ENCODE peak calls at places on chromosomes 16 and 17, in six cellular contexts. One of them, this sample, is unnamed.

GRCh38 chr16:11100239-11100750 is 155.7 kb downstream of the SOCS1 start:
- DNase-seq in Karpas-422: no peak
- DNase-seq in heart right ventricle: peak; percentile 53
- DNase-seq in upper lobe of right lung: no peak
- DNase-seq in colonic mucosa: no peak
- DNase-seq in ascending aorta: peak; percentile 42
- DNase-seq in this sample: peak; percentile 51

GRCh38 chr16:67311607-67312449 is 14.7 kb downstream of the KCTD19 start:
- DNase-seq in ascending aorta: no peak
- DNase-seq in Karpas-422: no peak
- DNase-seq in upper lobe of right lung: no peak
- DNase-seq in colonic mucosa: peak; percentile 43
- DNase-seq in heart right ventricle: no peak
- DNase-seq in this sample: no peak

GRCh38 chr16:74623214-74623842 is 16.4 kb upstream of the GLG1 start:
- DNase-seq in colonic mucosa: no peak
- DNase-seq in ascending aorta: no peak
- DNase-seq in heart right ventricle: no peak
- DNase-seq in Karpas-422: peak; percentile 78
- DNase-seq in upper lobe of right lung: no peak
- DNase-seq in this sample: no peak

GRCh38 chr17:12896386-12896785 is 107.1 kb downstream of the ARHGAP44 start:
- DNase-seq in ascending aorta: no peak
- DNase-seq in upper lobe of right lung: no peak
- DNase-seq in Karpas-422: no peak
- DNase-seq in heart right ventricle: no peak
- DNase-seq in colonic mucosa: no peak
- DNase-seq in this sample: no peak

GRCh38 chr17:2853111-2853721 is 57.0 kb downstream of the RAP1GAP2 start:
- DNase-seq in heart right ventricle: peak; percentile 64
- DNase-seq in Karpas-422: no peak
- DNase-seq in ascending aorta: no peak
- DNase-seq in colonic mucosa: peak; percentile 65
- DNase-seq in upper lobe of right lung: peak; percentile 73
- DNase-seq in this sample: no peak

GRCh38 chr17:50593321-50593720 is 32.8 kb downstream of the CACNA1G start:
- DNase-seq in Karpas-422: no peak
- DNase-seq in colonic mucosa: no peak
- DNase-seq in ascending aorta: no peak
- DNase-seq in heart right ventricle: peak; percentile 59
- DNase-seq in upper lobe of right lung: peak; percentile 86
- DNase-seq in this sample: peak; percentile 52

GRCh38 chr17:9443811-9444210 is 131.8 kb downstream of the STX8 start:
- DNase-seq in heart right ventricle: no peak
- DNase-seq in Karpas-422: no peak
- DNase-seq in colonic mucosa: no peak
- DNase-seq in upper lobe of right lung: no peak
- DNase-seq in ascending aorta: no peak
- DNase-seq in this sample: no peak

GRCh38 chr16:68478526-68479249 is 30.4 kb upstream of the SMPD3 start:
- DNase-seq in ascending aorta: no peak
- DNase-seq in upper lobe of right lung: no peak
- DNase-seq in colonic mucosa: no peak
- DNase-seq in heart right ventricle: no peak
- DNase-seq in Karpas-422: no peak
- DNase-seq in this sample: no peak

GRCh38 chr17:17876959-17877547 is 40.3 kb upstream of the SREBF1 start:
- DNase-seq in upper lobe of right lung: no peak
- DNase-seq in heart right ventricle: peak; percentile 39
- DNase-seq in colonic mucosa: peak; percentile 23
- DNase-seq in ascending aorta: peak; percentile 56
- DNase-seq in Karpas-422: no peak
- DNase-seq in this sample: peak; percentile 39

GRCh38 chr16:87464691-87465300 is 28.0 kb downstream of the ZCCHC14 start:
- DNase-seq in heart right ventricle: peak; percentile 60
- DNase-seq in colonic mucosa: peak; percentile 58
- DNase-seq in ascending aorta: peak; percentile 85
- DNase-seq in upper lobe of right lung: peak; percentile 83
- DNase-seq in Karpas-422: no peak
- DNase-seq in this sample: peak; percentile 82

GRCh38 chr17:55348749-55349354 is 72.8 kb downstream of the MMD start:
- DNase-seq in upper lobe of right lung: no peak
- DNase-seq in ascending aorta: no peak
- DNase-seq in colonic mucosa: peak; percentile 46
- DNase-seq in heart right ventricle: peak; percentile 17
- DNase-seq in Karpas-422: peak; percentile 76
- DNase-seq in this sample: peak; percentile 69

GRCh38 chr16:84091460-84091859 is 25.3 kb downstream of the MBTPS1 start:
- DNase-seq in colonic mucosa: no peak
- DNase-seq in heart right ventricle: no peak
- DNase-seq in ascending aorta: no peak
- DNase-seq in upper lobe of right lung: no peak
- DNase-seq in Karpas-422: peak; percentile 74
- DNase-seq in this sample: no peak

GRCh38 chr17:68514809-68515208 is 2.6 kb downstream of the PRKAR1A start:
- DNase-seq in Karpas-422: no peak
- DNase-seq in colonic mucosa: no peak
- DNase-seq in upper lobe of right lung: no peak
- DNase-seq in ascending aorta: no peak
- DNase-seq in heart right ventricle: no peak
- DNase-seq in this sample: no peak

GRCh38 chr17:19945009-19945650 is 32.5 kb downstream of the AKAP10 start:
- DNase-seq in upper lobe of right lung: no peak
- DNase-seq in heart right ventricle: no peak
- DNase-seq in Karpas-422: no peak
- DNase-seq in ascending aorta: no peak
- DNase-seq in colonic mucosa: no peak
- DNase-seq in this sample: no peak

GRCh38 chr16:85649411-85649977 is 36.4 kb downstream of the GSE1 start:
- DNase-seq in upper lobe of right lung: no peak
- DNase-seq in heart right ventricle: no peak
- DNase-seq in colonic mucosa: no peak
- DNase-seq in Karpas-422: no peak
- DNase-seq in ascending aorta: no peak
- DNase-seq in this sample: no peak

GRCh38 chr17:36856921-36857381 is 80.3 kb upstream of the LHX1 start:
- DNase-seq in ascending aorta: no peak
- DNase-seq in colonic mucosa: no peak
- DNase-seq in heart right ventricle: no peak
- DNase-seq in upper lobe of right lung: no peak
- DNase-seq in Karpas-422: no peak
- DNase-seq in this sample: no peak

GRCh38 chr16:74111583-74111982 is 185.0 kb upstream of the PSMD7 start:
- DNase-seq in upper lobe of right lung: no peak
- DNase-seq in colonic mucosa: no peak
- DNase-seq in heart right ventricle: no peak
- DNase-seq in ascending aorta: no peak
- DNase-seq in Karpas-422: no peak
- DNase-seq in this sample: no peak

GRCh38 chr16:9816644-9817043 is 365.6 kb downstream of the GRIN2A start:
- DNase-seq in heart right ventricle: no peak
- DNase-seq in colonic mucosa: no peak
- DNase-seq in Karpas-422: no peak
- DNase-seq in upper lobe of right lung: no peak
- DNase-seq in ascending aorta: no peak
- DNase-seq in this sample: no peak

DNA sequence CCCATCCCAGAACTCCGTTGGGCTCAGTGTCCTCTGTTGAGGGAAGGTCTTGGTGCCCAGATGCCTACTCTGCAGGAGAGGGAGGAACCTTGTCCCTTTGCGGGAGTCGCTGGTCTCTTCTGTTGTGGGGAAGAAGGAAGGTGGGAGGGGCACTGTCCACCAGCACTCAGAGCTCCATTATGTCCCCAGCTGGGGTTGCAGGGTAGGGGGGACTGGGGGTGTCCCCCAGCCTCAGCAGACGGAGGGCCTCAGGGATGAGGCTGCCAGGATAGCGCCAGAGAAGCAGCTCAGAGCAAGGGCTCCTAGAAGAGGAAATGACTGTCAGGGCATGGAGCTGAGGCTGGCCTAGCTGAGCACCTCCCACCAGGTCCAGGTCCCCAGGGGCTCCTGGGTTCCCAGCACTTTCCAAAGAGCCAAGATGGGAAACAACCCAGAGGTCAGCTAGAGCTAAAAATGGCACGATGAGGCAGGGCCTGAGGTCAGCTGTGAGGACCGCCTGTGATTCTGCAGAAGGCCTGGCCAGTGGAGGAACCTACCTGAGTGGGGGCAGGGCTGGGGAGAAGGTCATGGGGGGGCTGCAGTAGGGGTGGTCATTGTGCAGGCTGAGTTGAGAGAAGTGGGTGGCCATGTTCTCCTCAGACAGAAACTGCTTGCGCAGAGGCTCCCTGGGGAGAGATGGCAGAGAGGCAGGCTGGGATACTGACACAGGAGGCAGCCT is 886 bp downstream of the HCFC1R1 start:
- DNase-seq in heart right ventricle: no peak
- DNase-seq in ascending aorta: peak; percentile 47
- DNase-seq in upper lobe of right lung: no peak
- DNase-seq in colonic mucosa: no peak
- DNase-seq in Karpas-422: peak; percentile 83
- DNase-seq in this sample: no peak
- H3K27ac ChIP-seq in heart right ventricle: peak overlapping the region; percentile 100
- H3K27ac ChIP-seq in ascending aorta: peak overlapping the region; percentile 98
- H3K27ac ChIP-seq in upper lobe of right lung: peak overlapping the region; percentile 91
- H3K27ac ChIP-seq in colonic mucosa: peak overlapping the region; percentile 96
- H3K27ac ChIP-seq in Karpas-422: peak overlapping the region; percentile 66
- H3K27ac ChIP-seq in this sample: peak overlapping the region; percentile 94

GRCh38 chr16:35744716-35745115 is 2285.3 kb downstream of the TP53TG3F start:
- DNase-seq in colonic mucosa: no peak
- DNase-seq in upper lobe of right lung: no peak
- DNase-seq in ascending aorta: no peak
- DNase-seq in Karpas-422: no peak
- DNase-seq in heart right ventricle: no peak
- DNase-seq in this sample: no peak

GRCh38 chr16:35746963-35747657 is 2287.7 kb downstream of the TP53TG3F start:
- DNase-seq in upper lobe of right lung: no peak
- DNase-seq in ascending aorta: no peak
- DNase-seq in Karpas-422: no peak
- DNase-seq in colonic mucosa: no peak
- DNase-seq in heart right ventricle: no peak
- DNase-seq in this sample: no peak

GRCh38 chr16:35746281-35746962 is 2287.0 kb downstream of the TP53TG3F start:
- DNase-seq in upper lobe of right lung: no peak
- DNase-seq in colonic mucosa: no peak
- DNase-seq in ascending aorta: no peak
- DNase-seq in Karpas-422: no peak
- DNase-seq in heart right ventricle: no peak
- DNase-seq in this sample: no peak

GRCh38 chr16:35745191-35745590 is 2285.8 kb downstream of the TP53TG3F start:
- DNase-seq in upper lobe of right lung: no peak
- DNase-seq in heart right ventricle: no peak
- DNase-seq in Karpas-422: no peak
- DNase-seq in colonic mucosa: no peak
- DNase-seq in ascending aorta: no peak
- DNase-seq in this sample: no peak

DNA sequence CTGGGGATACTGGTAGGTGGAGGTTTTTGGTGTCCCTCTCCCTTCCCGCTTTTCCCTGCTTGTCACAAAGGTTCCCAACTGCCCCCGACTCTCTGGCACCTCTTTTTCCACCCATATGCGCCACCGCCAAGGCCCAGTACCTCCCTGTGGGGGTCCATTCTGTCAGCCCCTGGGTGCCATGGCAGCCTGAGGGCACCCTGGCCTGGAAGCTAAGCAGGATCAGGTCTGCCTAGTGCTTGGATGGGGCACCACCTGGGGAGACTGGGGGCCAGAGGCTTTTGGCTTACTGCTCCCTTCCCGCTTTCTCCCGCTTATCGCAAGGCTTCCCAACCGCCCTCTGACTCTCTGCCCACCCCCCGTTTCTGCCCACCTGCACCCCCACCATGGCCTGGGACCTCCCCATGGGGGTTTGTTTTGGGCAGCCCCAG is 2286.4 kb downstream of the TP53TG3F start:
- DNase-seq in Karpas-422: no peak
- DNase-seq in ascending aorta: no peak
- DNase-seq in heart right ventricle: no peak
- DNase-seq in colonic mucosa: no peak
- DNase-seq in upper lobe of right lung: no peak
- DNase-seq in this sample: no peak
- H3K9me3 ChIP-seq in Karpas-422: no peaks in the 10 kb centered on the region
- H3K9me3 ChIP-seq in ascending aorta: no peaks in the 10 kb centered on the region
- H3K9me3 ChIP-seq in heart right ventricle: no peaks in the 10 kb centered on the region
- H3K9me3 ChIP-seq in colonic mucosa: no peaks in the 10 kb centered on the region
- H3K9me3 ChIP-seq in upper lobe of right lung: no peaks in the 10 kb centered on the region
- H3K9me3 ChIP-seq in this sample: no peaks in the 10 kb centered on the region

DNA sequence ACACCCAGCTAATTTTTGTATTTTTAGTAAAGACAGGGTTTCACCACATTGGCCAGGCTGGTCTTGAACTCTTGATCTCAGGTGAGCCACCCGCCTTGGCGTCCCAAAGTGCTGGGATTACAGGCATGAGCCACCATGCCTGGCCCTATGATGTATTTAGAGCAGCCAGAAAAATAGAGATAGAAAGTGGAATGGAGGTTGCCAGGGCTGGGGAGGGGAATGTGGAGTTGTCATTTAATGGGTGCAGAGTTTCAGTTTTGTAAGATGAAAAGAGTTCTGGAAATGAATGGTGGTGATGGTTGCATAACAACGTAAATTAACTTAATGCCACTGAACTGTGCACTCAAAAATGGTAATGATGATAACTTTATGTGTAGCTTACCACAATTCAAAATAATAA is 31.6 kb upstream of the NPTX1 start:
- DNase-seq in colonic mucosa: no peak
- DNase-seq in heart right ventricle: no peak
- DNase-seq in Karpas-422: no peak
- DNase-seq in upper lobe of right lung: no peak
- DNase-seq in ascending aorta: no peak
- DNase-seq in this sample: no peak
- H3K27ac ChIP-seq in colonic mucosa: no peak overlapping the region
- H3K27ac ChIP-seq in heart right ventricle: no peak overlapping the region
- H3K27ac ChIP-seq in Karpas-422: no peak overlapping the region
- H3K27ac ChIP-seq in upper lobe of right lung: no peak overlapping the region
- H3K27ac ChIP-seq in ascending aorta: no peak overlapping the region
- H3K27ac ChIP-seq in this sample: no peak overlapping the region

GRCh38 chr16:50335198-50335958 is 33.4 kb downstream of the BRD7 start:
- DNase-seq in heart right ventricle: no peak
- DNase-seq in upper lobe of right lung: no peak
- DNase-seq in Karpas-422: no peak
- DNase-seq in ascending aorta: no peak
- DNase-seq in colonic mucosa: no peak
- DNase-seq in this sample: no peak

GRCh38 chr16:50336884-50337283 is 31.9 kb downstream of the BRD7 start:
- DNase-seq in Karpas-422: no peak
- DNase-seq in colonic mucosa: no peak
- DNase-seq in upper lobe of right lung: no peak
- DNase-seq in ascending aorta: no peak
- DNase-seq in heart right ventricle: no peak
- DNase-seq in this sample: no peak

GRCh38 chr16:50338371-50339231 is 30.2 kb downstream of the BRD7 start:
- DNase-seq in colonic mucosa: no peak
- DNase-seq in Karpas-422: no peak
- DNase-seq in ascending aorta: no peak
- DNase-seq in heart right ventricle: no peak
- DNase-seq in upper lobe of right lung: no peak
- DNase-seq in this sample: no peak

DNA sequence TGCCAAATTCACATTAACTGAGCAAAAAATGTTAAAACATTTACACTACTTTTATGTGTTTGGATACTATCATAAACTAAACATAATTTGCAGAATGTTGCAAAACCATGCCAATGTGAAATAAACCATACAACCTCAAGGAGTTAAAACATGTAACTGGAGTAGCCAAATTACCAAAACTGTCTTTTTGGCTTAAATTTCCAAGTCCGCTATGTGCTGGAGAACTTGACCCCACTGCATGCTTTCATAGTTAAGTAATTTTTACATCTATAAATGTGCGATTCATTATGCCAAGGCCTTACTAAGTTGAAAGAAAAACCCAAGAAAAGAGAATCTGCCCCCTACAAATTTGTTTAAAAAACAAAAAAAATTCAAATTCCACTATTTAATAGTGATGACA is 28.2 kb downstream of the BRD7 start:
- DNase-seq in colonic mucosa: no peak
- DNase-seq in ascending aorta: no peak
- DNase-seq in heart right ventricle: no peak
- DNase-seq in upper lobe of right lung: no peak
- DNase-seq in Karpas-422: no peak
- DNase-seq in this sample: no peak
- H3K9me3 ChIP-seq in colonic mucosa: no peaks in the 10 kb centered on the region
- H3K9me3 ChIP-seq in ascending aorta: no peaks in the 10 kb centered on the region
- H3K9me3 ChIP-seq in heart right ventricle: no peaks in the 10 kb centered on the region
- H3K9me3 ChIP-seq in upper lobe of right lung: no peaks in the 10 kb centered on the region
- H3K9me3 ChIP-seq in Karpas-422: no peaks in the 10 kb centered on the region
- H3K9me3 ChIP-seq in this sample: no peaks in the 10 kb centered on the region

This sample was measured in testis.